ENCODE peak calls at places on chromosomes 16 and 17, in seven cellular contexts. M is GM12878, Y is SK-N-SH, A is K562, B is HCT116, U is HepG2, P is H1. G is an unnamed sample.

GRCh38 chr17:36544049-36544319 is 735 bp upstream of the GGNBP2 start:
- DNase-seq in B (no peak), Y (no peak), P (no peak), A (no peak), U (peak; percentile 14), M (peak; percentile 27), G (peak; percentile 41)

GRCh38 chr16:12199524-12199923 is 223.0 kb downstream of the SNX29 start:
- DNase-seq in Y (no peak), P (no peak), B (no peak), U (peak; percentile 67), A (no peak), M (no peak), G (no peak)

GRCh38 chr17:145671-146541 is 8.5 kb downstream of the SCGB1C2 start:
- DNase-seq in Y (no peak), A (no peak), U (no peak), B (no peak), M (no peak), P (no peak), G (no peak)

GRCh38 chr17:2689411-2690164 is 22.0 kb downstream of the CLUH start:
- DNase-seq in M (no peak), A (no peak), U (no peak), B (no peak), P (no peak), Y (peak; percentile 38), G (no peak)

GRCh38 chr17:58059141-58059540 is 24.1 kb upstream of the DYNLL2 start:
- DNase-seq in M (no peak), B (no peak), Y (no peak), U (no peak), P (no peak), A (no peak), G (no peak)

GRCh38 chr17:36144014-36144413 is 32.4 kb downstream of the TBC1D3B start:
- DNase-seq in M (no peak), Y (no peak), P (no peak), A (no peak), B (no peak), U (no peak), G (no peak)

GRCh38 chr17:68539536-68540469 is 27.6 kb downstream of the PRKAR1A start:
- DNase-seq in P (no peak), U (peak; percentile 24), M (no peak), Y (no peak), B (no peak), A (no peak), G (peak; percentile 84)

GRCh38 chr16:30185141-30185682 is 1.8 kb downstream of the CORO1A start:
- DNase-seq in M (no peak), B (no peak), Y (peak; percentile 40), P (no peak), U (no peak), A (no peak), G (no peak)

GRCh38 chr17:75694536-75694935 is 26.7 kb upstream of the ITGB4 start:
- DNase-seq in Y (no peak), M (no peak), B (no peak), A (no peak), U (no peak), P (no peak), G (no peak)

GRCh38 chr17:67481808-67482207 is 104.7 kb downstream of the PITPNC1 start:
- DNase-seq in A (no peak), P (no peak), Y (no peak), B (no peak), U (no peak), M (no peak), G (no peak)

GRCh38 chr17:7213895-7214299 is 5.7 kb downstream of the DLG4 start:
- DNase-seq in A (peak; percentile 66), P (peak; percentile 92), M (no peak), Y (peak; percentile 86), U (peak; percentile 86), B (peak; percentile 72), G (peak; percentile 84)

GRCh38 chr16:4344659-4345438 is 6.3 kb downstream of the PAM16 start:
- DNase-seq in B (no peak), U (peak; percentile 87), Y (no peak), P (no peak), A (peak; percentile 12), M (no peak), G (no peak)

GRCh38 chr17:47735536-47736011 is 2.5 kb downstream of the TBX21 start:
- DNase-seq in M (peak; percentile 59), B (no peak), A (no peak), Y (peak; percentile 12), U (no peak), P (no peak), G (no peak)

GRCh38 chr17:79838541-79839274 is 532 bp downstream of the CBX4 start:
- DNase-seq in Y (peak; percentile 88), A (peak; percentile 71), P (no peak), B (no peak), U (no peak), M (no peak), G (peak; percentile 72)

GRCh38 chr17:71942626-71943025 is 178.2 kb upstream of the SOX9 start:
- DNase-seq in B (no peak), P (no peak), Y (no peak), U (no peak), A (no peak), M (no peak), G (no peak)

DNA sequence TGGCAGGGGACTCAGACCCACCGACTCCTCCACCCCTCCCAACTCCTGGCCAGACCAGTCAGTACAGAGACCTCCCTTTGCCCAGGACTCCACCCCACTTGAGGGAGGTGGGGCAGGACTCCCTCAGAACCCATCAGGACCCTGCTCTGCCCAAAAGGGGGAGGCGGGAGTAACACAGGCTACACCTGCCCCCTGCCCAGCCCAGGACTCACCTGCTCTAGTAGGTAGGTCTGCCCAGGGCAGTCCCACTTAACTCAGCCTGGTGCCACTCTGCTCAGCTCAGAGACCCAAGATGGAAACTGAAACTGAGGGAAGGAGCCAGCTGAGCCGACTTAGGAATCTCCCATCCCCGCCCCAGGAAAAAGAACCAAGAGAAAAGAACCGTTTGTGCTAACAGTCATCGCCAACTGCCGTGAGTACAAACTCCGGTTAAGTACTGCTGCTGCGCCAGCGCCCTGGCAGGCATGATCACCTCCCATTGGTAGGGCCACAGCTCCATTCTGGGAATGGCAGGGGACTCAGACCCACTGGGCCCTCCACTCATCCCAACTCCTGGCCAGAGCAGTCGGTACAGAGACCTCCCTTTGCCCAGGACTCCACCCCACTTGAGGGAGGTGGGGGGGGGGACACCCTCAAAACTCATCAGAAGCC is 488 bp downstream of the DHX58 start:
- DNase-seq in A (no peak), Y (no peak), P (no peak), M (no peak), U (no peak), B (no peak), G (peak; percentile 52)
- TF ChIP-seq JUND in A (no peak), Y (no peak), P (no peak), M (no peak), U (no peak), B (no peak), G (no peak)

DNA sequence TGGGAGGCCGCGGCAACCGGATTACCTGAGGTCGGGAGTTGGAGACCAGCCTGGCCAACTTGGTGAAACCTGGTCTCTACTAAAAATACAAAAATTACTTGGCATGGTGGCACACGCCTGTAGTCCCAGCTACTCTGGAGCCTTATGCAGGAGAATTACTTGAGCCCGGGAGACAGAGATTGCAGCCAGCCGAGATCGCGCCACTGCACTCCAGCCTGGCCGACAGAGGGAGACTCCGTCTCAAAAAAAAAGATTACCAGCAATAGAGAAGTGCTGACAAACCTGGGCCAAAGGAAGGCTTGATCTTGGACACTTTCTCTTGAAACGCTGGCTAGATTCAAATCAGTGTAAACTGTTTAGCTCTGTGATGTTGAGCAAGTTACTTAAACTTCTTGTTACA is 4.3 kb downstream of the MT1H start:
- DNase-seq in B (no peak), P (no peak), A (no peak), U (peak; percentile 47), M (no peak), Y (no peak), G (peak; percentile 57)
- TF ChIP-seq JUND in B (no peak), P (no peak), A (no peak), U (no peak), M (no peak), Y (no peak), G (no peak)

DNA sequence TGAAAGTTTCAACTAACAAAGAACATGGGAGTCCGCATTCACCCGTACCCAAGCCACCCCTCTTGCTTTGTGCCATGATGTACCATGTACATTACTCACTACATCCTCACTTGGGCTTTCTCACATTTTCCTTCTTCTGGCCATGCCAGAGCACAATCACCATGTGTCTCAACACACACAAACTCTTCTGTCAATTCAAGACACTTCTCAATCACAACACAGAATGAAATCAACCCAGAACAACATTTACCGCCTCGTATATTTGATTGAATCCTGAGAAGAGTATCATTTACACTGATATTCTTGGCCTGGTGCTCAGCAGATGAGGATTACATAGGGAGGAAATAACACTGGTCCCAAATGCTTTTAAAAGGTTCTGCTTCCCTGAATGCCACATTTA is 4.5 kb downstream of the ADAMTS18 start:
- DNase-seq in U (no peak), P (no peak), Y (no peak), B (no peak), M (no peak), A (no peak), G (no peak)
- TF ChIP-seq JUND in U (no peak), P (no peak), Y (no peak), B (no peak), M (no peak), A (no peak), G (no peak)

DNA sequence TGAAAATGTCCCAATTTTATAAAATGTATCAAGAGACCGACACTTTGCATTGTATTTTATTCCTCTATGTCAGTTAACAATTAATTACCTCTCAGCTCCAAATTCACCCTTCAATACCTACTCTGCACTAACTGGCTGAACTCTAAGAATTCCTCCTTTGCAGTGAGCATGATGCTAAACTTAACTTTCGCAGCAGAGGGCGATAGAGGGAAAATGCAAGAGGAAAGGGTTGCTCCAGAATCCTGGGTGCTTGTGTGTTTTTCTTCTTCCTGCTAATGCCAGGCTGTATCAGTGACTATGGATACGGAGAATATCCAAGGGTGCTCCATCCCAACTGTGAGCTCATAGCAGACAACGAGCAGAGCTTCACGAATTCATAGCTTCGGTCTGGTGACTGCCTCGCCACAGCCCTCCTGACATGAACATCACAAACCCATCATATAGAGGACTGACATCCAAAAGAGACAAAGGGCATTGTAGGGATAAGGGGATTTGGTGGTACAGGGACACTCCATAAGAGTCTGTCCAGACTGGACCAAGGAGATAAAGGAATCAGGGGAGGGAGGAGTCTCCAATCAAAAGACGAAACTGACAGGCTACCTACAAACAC is 172.9 kb downstream of the STX8 start:
- DNase-seq in B (peak; percentile 16), Y (peak; percentile 37), A (no peak), P (peak; percentile 23), M (no peak), U (peak; percentile 45), G (no peak)
- TF ChIP-seq JUND in B (no peak), Y (no peak), A (no peak), P (no peak), M (no peak), U (no peak), G (no peak)

GRCh38 chr17:74632196-74632540 is 8.6 kb upstream of the CD300E start:
- DNase-seq in U (no peak), M (no peak), B (no peak), Y (peak; percentile 57), A (no peak), P (no peak), G (no peak)

GRCh38 chr17:74635418-74635817 is 11.9 kb upstream of the CD300E start:
- DNase-seq in Y (no peak), M (peak; percentile 55), B (no peak), P (no peak), U (no peak), A (no peak), G (no peak)

GRCh38 chr17:74633261-74633783 is 9.8 kb upstream of the CD300E start:
- DNase-seq in B (no peak), A (no peak), U (no peak), Y (no peak), M (no peak), P (no peak), G (no peak)

GRCh38 chr17:74632597-74632996 is 9.1 kb upstream of the CD300E start:
- DNase-seq in P (no peak), A (no peak), B (no peak), M (no peak), U (no peak), Y (no peak), G (no peak)

GRCh38 chr17:74631468-74632195 is 8.1 kb upstream of the CD300E start:
- DNase-seq in P (no peak), A (no peak), B (no peak), M (peak; percentile 45), Y (peak; percentile 80), U (no peak), G (no peak)
- TF ChIP-seq JUND in P (no peak), A (no peak), B (no peak), M (no peak), Y (no peak), U (no peak), G (no peak)

G was measured in T47D.